ENCODE peak calls at places on chromosomes 13 and 19, in six cellular contexts. G is breast epithelium, T is Karpas-422, F is endodermal cell, Q is A549, X is gastrocnemius medialis. R is an unnamed sample.

GRCh38 chr19:31742249-31742648 is 393.0 kb upstream of the TSHZ3 start:
- DNase-seq in G (no peak), T (no peak), F (no peak), Q (no peak), X (no peak), R (no peak)

GRCh38 chr13:28602580-28602979 is 56.4 kb upstream of the POMP start:
- DNase-seq in G (no peak), T (no peak), F (no peak), Q (no peak), X (no peak), R (no peak)

GRCh38 chr19:47719047-47719885 is 6.0 kb downstream of the EHD2 start:
- DNase-seq in G (peak; percentile 84), T (no peak), F (peak; percentile 64), Q (peak; percentile 91), X (peak; percentile 64), R (peak; percentile 95)

GRCh38 chr19:16002380-16002779 is 53.6 kb downstream of the OR10H4 start:
- DNase-seq in G (no peak), T (no peak), F (no peak), Q (no peak), X (no peak), R (peak; percentile 26)

GRCh38 chr19:19146000-19146608 is 7.8 kb upstream of the TMEM161A start:
- DNase-seq in G (peak; percentile 75), T (peak; percentile 91), F (peak; percentile 97), Q (peak; percentile 55), X (peak; percentile 44), R (peak; percentile 78)

GRCh38 chr13:95676100-95676774 is 702 bp upstream of the DNAJC3 start:
- DNase-seq in G (peak; percentile 25), T (peak; percentile 61), F (no peak), Q (peak; percentile 34), X (peak; percentile 40), R (no peak)

GRCh38 chr19:47489072-47489914 is 5.3 kb upstream of the KPTN start:
- DNase-seq in G (no peak), T (no peak), F (no peak), Q (no peak), X (no peak), R (no peak)

GRCh38 chr13:94595006-94595942 is 678 bp downstream of the TGDS start:
- DNase-seq in G (no peak), T (peak; percentile 73), F (peak; percentile 72), Q (no peak), X (no peak), R (no peak)

GRCh38 chr19:18683955-18684641 is 618 bp downstream of the CRTC1 start:
- DNase-seq in G (no peak), T (no peak), F (peak; percentile 47), Q (no peak), X (no peak), R (no peak)

GRCh38 chr19:47272448-47273312 is 2.0 kb upstream of the INAFM1 start:
- DNase-seq in G (peak; percentile 65), T (peak; percentile 53), F (peak; percentile 72), Q (no peak), X (no peak), R (no peak)

GRCh38 chr19:39237200-39238184 is 7.3 kb downstream of the IFNL3 start:
- DNase-seq in G (peak; percentile 18), T (peak; percentile 67), F (peak; percentile 62), Q (peak; percentile 33), X (no peak), R (no peak)

GRCh38 chr19:16359074-16359473 is 34.4 kb downstream of the KLF2 start:
- DNase-seq in G (peak; percentile 30), T (no peak), F (no peak), Q (no peak), X (no peak), R (no peak)

GRCh38 chr13:102721800-102722231 is 27.0 kb upstream of the METTL21C start:
- DNase-seq in G (no peak), T (no peak), F (no peak), Q (no peak), X (peak; percentile 57), R (no peak)

GRCh38 chr13:106619688-106620555 is 52.0 kb upstream of the ARGLU1 start:
- DNase-seq in G (no peak), T (peak; percentile 83), F (peak; percentile 73), Q (peak; percentile 51), X (peak; percentile 16), R (no peak)

GRCh38 chr13:95154441-95154886 is 146.8 kb downstream of the ABCC4 start:
- DNase-seq in G (no peak), T (no peak), F (no peak), Q (peak; percentile 66), X (no peak), R (no peak)

GRCh38 chr13:99886706-99887105 is 84.9 kb downstream of the ZIC5 start:
- DNase-seq in G (no peak), T (no peak), F (peak; percentile 34), Q (no peak), X (no peak), R (no peak)

GRCh38 chr13:50255639-50256038 is 240.4 kb downstream of the KCNRG start:
- DNase-seq in G (no peak), T (no peak), F (no peak), Q (no peak), X (no peak), R (no peak)

DNA sequence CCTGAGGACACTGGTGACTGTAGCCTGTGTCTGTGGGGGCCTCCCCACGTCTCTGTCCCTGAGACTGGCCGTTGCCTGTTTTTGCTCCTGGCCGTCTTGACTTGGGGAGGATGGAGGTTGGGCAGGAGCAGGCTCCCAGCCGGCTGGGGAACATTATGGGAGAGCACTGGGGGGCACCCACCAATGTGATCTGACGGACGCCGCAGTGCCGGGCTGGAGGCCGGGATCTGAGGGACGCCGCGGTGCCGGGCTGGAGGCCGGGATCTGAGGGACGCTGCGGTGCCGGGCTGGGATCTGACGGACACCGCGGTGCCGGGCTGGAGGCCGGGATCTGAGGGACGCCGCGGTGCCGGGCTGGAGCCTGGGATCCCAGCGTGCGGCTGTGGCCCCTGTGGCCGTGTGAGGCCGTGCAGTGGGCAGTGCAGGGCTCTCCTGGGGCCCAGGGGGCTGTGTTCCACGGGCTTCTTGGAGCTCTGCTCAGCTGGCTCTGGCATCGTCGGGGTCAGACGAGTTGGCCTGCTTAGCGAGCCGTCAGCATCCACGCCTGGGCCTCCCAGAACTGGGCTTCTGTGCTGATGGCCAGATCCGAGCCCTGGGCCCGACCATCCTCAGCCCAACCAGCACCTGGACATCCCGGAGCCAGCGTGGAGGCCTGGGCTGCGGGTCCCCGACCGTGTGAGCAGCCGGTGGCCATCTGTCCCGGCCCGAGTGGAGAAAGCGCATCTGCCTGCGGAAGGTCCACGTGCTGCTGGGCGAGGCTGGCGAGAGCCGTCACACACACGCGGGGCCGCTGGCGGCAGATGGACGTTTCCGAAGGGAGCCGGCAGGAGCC is 45.8 kb downstream of the GAS6 start:
- DNase-seq in G (no peak), T (no peak), F (no peak), Q (no peak), X (no peak), R (no peak)
- H3K4me1 ChIP-seq in G (peaks cover 15% of the 10 kb centered on the region), T (peaks cover 9% of the 10 kb centered on the region), F (no peaks in the 10 kb centered on the region), Q (peaks cover 30% of the 10 kb centered on the region), X (peaks cover 33% of the 10 kb centered on the region), R (peaks cover 53% of the 10 kb centered on the region)

DNA sequence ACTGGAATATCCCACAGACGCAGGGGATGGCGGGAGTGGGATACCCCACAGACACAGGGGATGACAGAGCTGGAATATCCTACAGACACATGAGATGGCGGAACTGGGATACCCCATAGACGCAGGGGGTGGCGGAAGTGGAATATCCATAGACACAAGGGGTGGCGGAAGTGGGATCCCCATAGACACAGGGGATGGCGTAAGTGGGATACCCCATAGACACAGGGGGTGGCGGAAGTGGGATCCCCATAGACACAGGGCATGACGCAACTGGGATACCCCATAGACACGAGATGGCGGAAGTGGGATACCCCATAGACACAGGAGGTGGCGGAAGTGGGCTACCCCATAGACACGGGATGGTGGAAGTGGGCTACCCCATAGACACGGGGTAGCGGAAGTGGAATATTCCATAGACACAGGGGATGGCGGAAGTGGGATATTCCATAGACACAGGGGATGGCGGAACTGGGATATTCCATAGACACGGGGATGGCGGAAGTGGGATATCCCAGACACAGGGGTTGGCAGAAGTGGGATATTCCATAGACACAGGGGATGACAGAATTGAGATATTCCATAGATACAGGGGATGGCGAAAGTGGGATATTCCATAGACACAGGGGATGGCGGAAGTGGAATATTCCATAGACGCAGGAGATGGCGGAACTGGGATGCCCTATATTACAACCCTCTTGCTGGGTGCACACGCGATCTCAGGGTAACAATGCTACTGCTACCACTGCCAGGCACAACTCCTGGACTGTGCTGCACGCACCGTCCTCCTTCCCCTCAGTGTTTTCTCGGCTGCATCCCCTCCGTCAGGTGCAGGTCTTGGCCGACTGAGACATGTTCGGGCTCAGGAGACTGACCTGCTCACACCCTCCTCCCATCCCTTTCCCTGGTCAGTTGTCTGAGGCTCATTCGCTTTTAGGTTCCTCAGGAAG is 28.1 kb downstream of the ZNF787 start:
- DNase-seq in G (no peak), T (no peak), F (no peak), Q (no peak), X (no peak), R (no peak)
- H3K4me3 ChIP-seq in G (no peak overlapping the region), T (no peak overlapping the region), F (no peak overlapping the region), Q (peak overlapping the region; percentile 54), X (no peak overlapping the region), R (no peak overlapping the region)

GRCh38 chr19:55145241-55145640 is 3.8 kb downstream of the TNNT1 start:
- DNase-seq in G (no peak), T (no peak), F (no peak), Q (no peak), X (no peak), R (no peak)

GRCh38 chr19:55146648-55147218 is 2.3 kb downstream of the TNNT1 start:
- DNase-seq in G (no peak), T (no peak), F (peak; percentile 96), Q (peak; percentile 85), X (peak; percentile 36), R (no peak)

GRCh38 chr19:55147408-55148251 is 1.4 kb downstream of the TNNT1 start:
- DNase-seq in G (no peak), T (no peak), F (peak; percentile 68), Q (peak; percentile 53), X (peak; percentile 77), R (no peak)

GRCh38 chr19:55149078-55150003 is at the start of gene TNNT1:
- DNase-seq in G (no peak), T (no peak), F (peak; percentile 80), Q (peak; percentile 6), X (peak; percentile 39), R (no peak)

DNA sequence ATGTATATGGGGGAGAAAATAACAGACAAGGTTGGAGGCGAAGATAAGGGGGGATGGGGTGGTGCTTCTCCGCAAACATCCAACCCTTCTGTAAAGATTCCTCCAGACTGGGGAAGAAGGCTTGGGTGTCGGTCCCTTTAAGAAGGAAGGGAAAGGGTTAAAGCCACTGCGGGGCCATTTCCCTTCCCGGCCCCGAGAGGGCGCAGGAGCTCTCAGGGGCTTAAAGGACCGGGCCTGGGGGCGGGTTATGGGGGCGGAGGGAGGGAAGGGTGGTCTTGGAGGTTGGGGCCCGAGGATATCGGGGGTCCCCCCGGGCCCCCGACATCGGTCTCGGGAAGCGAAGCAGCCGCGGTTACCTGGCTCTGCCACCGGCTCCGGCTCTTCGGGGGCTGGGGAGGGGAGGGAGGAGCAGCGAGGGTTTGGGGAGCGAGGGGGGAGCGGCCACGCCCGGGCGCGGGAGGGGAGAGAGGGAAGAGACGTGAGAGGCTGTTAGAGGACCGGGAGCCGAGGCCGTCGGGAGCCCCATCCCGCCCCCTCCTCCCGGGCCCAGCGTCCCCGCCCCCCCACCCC is 2.8 kb downstream of the TNNT1 start:
- DNase-seq in G (no peak), T (peak; percentile 92), F (peak; percentile 84), Q (peak; percentile 85), X (no peak), R (no peak)
- H3K27ac ChIP-seq in G (no peak overlapping the region), T (no peak overlapping the region), F (no peak overlapping the region), Q (peak overlapping the region; percentile 92), X (peak overlapping the region; percentile 82), R (no peak overlapping the region)

GRCh38 chr19:1893791-1894190 is 8.5 kb upstream of the ABHD17A start:
- DNase-seq in G (no peak), T (no peak), F (peak; percentile 56), Q (no peak), X (no peak), R (no peak)

GRCh38 chr19:1901940-1902404 is 3.2 kb upstream of the ADAT3 start:
- DNase-seq in G (no peak), T (no peak), F (no peak), Q (no peak), X (peak; percentile 38), R (no peak)

GRCh38 chr19:1896508-1896907 is 8.7 kb upstream of the ADAT3 start:
- DNase-seq in G (no peak), T (no peak), F (no peak), Q (no peak), X (no peak), R (no peak)
- H3K4me1 ChIP-seq in G (no peaks in the 10 kb centered on the region), T (peaks cover 13% of the 10 kb centered on the region), F (no peaks in the 10 kb centered on the region), Q (peaks cover 7% of the 10 kb centered on the region), X (no peaks in the 10 kb centered on the region), R (peaks cover 7% of the 10 kb centered on the region)